ENCODE peak calls at places on chromosomes 2 and 18, in eight cellular contexts. E, C, L, Y, U, G, X and Z are unnamed samples.

GRCh38 chr2:240597419-240598181 is 11.1 kb downstream of the CAPN10 start:
- DNase-seq in X (peak; percentile 58), L (no peak), E (no peak), Y (no peak), C (no peak), G (no peak), U (no peak), Z (peak; percentile 7)

GRCh38 chr18:21316296-21316695 is 74.3 kb downstream of the GREB1L start:
- DNase-seq in X (no peak), Y (no peak), C (peak; percentile 63), G (no peak), E (no peak), L (no peak), U (no peak), Z (no peak)

GRCh38 chr2:202249521-202249850 is 11.1 kb upstream of the SUMO1 start:
- DNase-seq in X (no peak), Y (no peak), G (no peak), C (peak; percentile 66), L (no peak), E (no peak), U (no peak), Z (no peak)

GRCh38 chr2:136611451-136611850 is 153.9 kb upstream of the THSD7B start:
- DNase-seq in E (no peak), X (no peak), L (no peak), C (no peak), Y (no peak), G (no peak), U (no peak), Z (no peak)

GRCh38 chr18:10070581-10071000 is 156.8 kb downstream of the VAPA start:
- DNase-seq in G (no peak), Y (no peak), E (no peak), L (no peak), U (no peak), X (no peak), C (no peak), Z (no peak)

GRCh38 chr2:237438082-237438925 is 24.3 kb upstream of the COL6A3 start:
- DNase-seq in L (peak; percentile 6), C (no peak), Y (no peak), X (no peak), G (no peak), U (no peak), E (no peak), Z (peak; percentile 64)

GRCh38 chr2:66574701-66575624 is 140.0 kb downstream of the MEIS1 start:
- DNase-seq in G (peak; percentile 35), L (peak; percentile 37), C (peak; percentile 85), U (peak; percentile 87), E (no peak), X (no peak), Y (no peak), Z (peak; percentile 72)

GRCh38 chr2:73961823-73962615 is 22.7 kb upstream of the TET3 start:
- DNase-seq in U (no peak), L (no peak), E (no peak), C (no peak), G (no peak), X (no peak), Y (no peak), Z (no peak)

GRCh38 chr18:54805571-54806334 is 22.5 kb upstream of the RAB27B start:
- DNase-seq in G (no peak), U (peak; percentile 85), C (peak; percentile 91), E (no peak), Y (no peak), X (no peak), L (no peak), Z (no peak)

GRCh38 chr2:65746919-65747678 is 314.7 kb upstream of the SPRED2 start:
- DNase-seq in U (no peak), G (no peak), C (no peak), E (no peak), L (no peak), Y (no peak), X (no peak), Z (peak; percentile 19)

GRCh38 chr2:208148803-208149202 is 2.8 kb upstream of the CRYGB start:
- DNase-seq in C (no peak), L (no peak), U (no peak), Y (no peak), E (no peak), X (no peak), G (no peak), Z (no peak)

GRCh38 chr2:206275274-206276160 is 1.1 kb downstream of the ZDBF2 start:
- DNase-seq in L (no peak), U (peak; percentile 45), G (peak; percentile 53), Y (no peak), C (peak; percentile 40), E (peak; percentile 39), X (no peak), Z (peak; percentile 38)

GRCh38 chr2:236938126-236938525 is 147.6 kb upstream of the COPS8 start:
- DNase-seq in X (no peak), C (no peak), Y (peak; percentile 1), E (no peak), L (no peak), U (no peak), G (no peak), Z (no peak)

GRCh38 chr18:56286775-56287174 is 351.6 kb downstream of the TXNL1 start:
- DNase-seq in G (no peak), X (no peak), C (peak; percentile 6), E (no peak), L (no peak), Y (no peak), U (peak; percentile 57), Z (no peak)

GRCh38 chr2:159091981-159092380 is 123.5 kb downstream of the TANC1 start:
- DNase-seq in C (no peak), X (no peak), G (no peak), U (no peak), E (no peak), Y (no peak), L (no peak), Z (no peak)

GRCh38 chr2:54906711-54907110 is 143.5 kb downstream of the RTN4 start:
- DNase-seq in X (no peak), E (no peak), Y (no peak), C (no peak), U (no peak), G (no peak), L (peak; percentile 4), Z (no peak)

GRCh38 chr2:206452750-206453149 is 9.4 kb downstream of the ADAM23 start:
- DNase-seq in G (no peak), E (no peak), C (peak; percentile 66), U (peak; percentile 1), L (no peak), X (no peak), Y (no peak), Z (no peak)

GRCh38 chr2:40434638-40435296 is 17.1 kb downstream of the SLC8A1 start:
- DNase-seq in Y (no peak), G (no peak), L (no peak), C (peak; percentile 100), E (peak; percentile 91), X (no peak), U (peak; percentile 99), Z (no peak)

GRCh38 chr2:173734686-173735308 is 230.4 kb downstream of the SP3 start:
- DNase-seq in Y (no peak), U (no peak), L (no peak), E (no peak), G (no peak), C (no peak), X (no peak), Z (no peak)

GRCh38 chr18:41226186-41226585 is 728.8 kb upstream of the PIK3C3 start:
- DNase-seq in Y (no peak), G (no peak), X (no peak), L (no peak), C (no peak), U (no peak), E (no peak), Z (no peak)

GRCh38 chr2:66508358-66509071 is 73.6 kb downstream of the MEIS1 start:
- DNase-seq in L (no peak), X (no peak), G (no peak), U (peak; percentile 53), C (no peak), E (no peak), Y (no peak), Z (peak; percentile 37)

GRCh38 chr2:70958759-70959158 is 19.7 kb upstream of the ANKRD53 start:
- DNase-seq in X (peak; percentile 42), C (no peak), Y (peak; percentile 14), U (no peak), E (no peak), L (no peak), G (no peak), Z (peak; percentile 3)

GRCh38 chr2:46390901-46391395 is 88.4 kb upstream of the TMEM247 start:
- DNase-seq in E (no peak), U (no peak), G (no peak), Y (no peak), L (no peak), C (no peak), X (no peak), Z (no peak)

GRCh38 chr2:73640537-73640936 is 1.7 kb downstream of the NAT8 start:
- DNase-seq in X (no peak), E (no peak), U (no peak), L (no peak), Y (no peak), G (no peak), C (no peak), Z (peak; percentile 61)

GRCh38 chr18:9811978-9812377 is 73.8 kb upstream of the TXNDC2 start:
- DNase-seq in L (no peak), X (no peak), U (no peak), G (no peak), Y (no peak), C (no peak), E (no peak), Z (no peak)

GRCh38 chr2:159249955-159250723 is 36.4 kb downstream of the WDSUB1 start:
- DNase-seq in L (peak; percentile 10), G (no peak), C (peak; percentile 96), X (no peak), E (peak; percentile 45), U (peak; percentile 86), Y (no peak), Z (peak; percentile 53)

GRCh38 chr2:114925296-114926255 is 483.1 kb downstream of the DPP10 start:
- DNase-seq in X (no peak), U (no peak), E (no peak), L (no peak), Y (no peak), G (no peak), C (no peak), Z (no peak)